ENCODE peak calls at places on chromosomes 3 and 15, in seven cellular contexts. One of them, this sample, is unnamed. For H3K36me3, the result is how much of the 10 kb centered on the place peaks cover.

GRCh38 chr3:114308830-114309229 is 15.0 kb downstream of the TIGIT start:
- DNase-seq in psoas muscle: no peak
- DNase-seq in brain microvascular endothelial cell: no peak
- DNase-seq in esophagus squamous epithelium: no peak
- DNase-seq in NT2/D1: no peak
- DNase-seq in Karpas-422: no peak
- DNase-seq in CD8-positive, alpha-beta T cell: peak
- DNase-seq in this sample: no peak

GRCh38 chr3:126126811-126127431 is 43.0 kb upstream of the SLC41A3 start:
- DNase-seq in CD8-positive, alpha-beta T cell: no peak
- DNase-seq in psoas muscle: peak
- DNase-seq in esophagus squamous epithelium: no peak
- DNase-seq in brain microvascular endothelial cell: no peak
- DNase-seq in NT2/D1: no peak
- DNase-seq in Karpas-422: no peak
- DNase-seq in this sample: no peak

GRCh38 chr3:100402150-100402706 is 889 bp downstream of the LNP1 start:
- DNase-seq in NT2/D1: no peak
- DNase-seq in Karpas-422: peak
- DNase-seq in CD8-positive, alpha-beta T cell: no peak
- DNase-seq in esophagus squamous epithelium: no peak
- DNase-seq in brain microvascular endothelial cell: no peak
- DNase-seq in psoas muscle: no peak
- DNase-seq in this sample: no peak

GRCh38 chr3:177284383-177284881 is 87.2 kb upstream of the TBL1XR1 start:
- DNase-seq in brain microvascular endothelial cell: peak
- DNase-seq in Karpas-422: no peak
- DNase-seq in esophagus squamous epithelium: no peak
- DNase-seq in CD8-positive, alpha-beta T cell: no peak
- DNase-seq in psoas muscle: peak
- DNase-seq in NT2/D1: peak
- DNase-seq in this sample: peak

GRCh38 chr3:127337911-127338531 is 50.2 kb upstream of the PRR20G start:
- DNase-seq in NT2/D1: no peak
- DNase-seq in Karpas-422: no peak
- DNase-seq in esophagus squamous epithelium: no peak
- DNase-seq in CD8-positive, alpha-beta T cell: no peak
- DNase-seq in brain microvascular endothelial cell: no peak
- DNase-seq in psoas muscle: no peak
- DNase-seq in this sample: no peak

GRCh38 chr3:30273304-30274072 is 332.9 kb upstream of the TGFBR2 start:
- DNase-seq in brain microvascular endothelial cell: no peak
- DNase-seq in Karpas-422: no peak
- DNase-seq in CD8-positive, alpha-beta T cell: no peak
- DNase-seq in esophagus squamous epithelium: no peak
- DNase-seq in NT2/D1: no peak
- DNase-seq in psoas muscle: no peak
- DNase-seq in this sample: no peak

GRCh38 chr3:185399629-185400339 is 36.8 kb downstream of the MAP3K13 start:
- DNase-seq in CD8-positive, alpha-beta T cell: no peak
- DNase-seq in psoas muscle: no peak
- DNase-seq in esophagus squamous epithelium: no peak
- DNase-seq in brain microvascular endothelial cell: no peak
- DNase-seq in NT2/D1: no peak
- DNase-seq in Karpas-422: no peak
- DNase-seq in this sample: peak

GRCh38 chr3:115100172-115100571 is 46.9 kb downstream of the ZBTB20 start:
- DNase-seq in NT2/D1: no peak
- DNase-seq in psoas muscle: no peak
- DNase-seq in brain microvascular endothelial cell: peak
- DNase-seq in CD8-positive, alpha-beta T cell: peak
- DNase-seq in Karpas-422: no peak
- DNase-seq in esophagus squamous epithelium: no peak
- DNase-seq in this sample: no peak

GRCh38 chr15:37880009-37880834 is 54.2 kb upstream of the TMCO5A start:
- DNase-seq in psoas muscle: no peak
- DNase-seq in CD8-positive, alpha-beta T cell: no peak
- DNase-seq in Karpas-422: peak
- DNase-seq in NT2/D1: peak
- DNase-seq in esophagus squamous epithelium: no peak
- DNase-seq in brain microvascular endothelial cell: peak
- DNase-seq in this sample: peak

GRCh38 chr3:20056727-20057611 is 16.7 kb downstream of the KAT2B start:
- DNase-seq in esophagus squamous epithelium: no peak
- DNase-seq in NT2/D1: no peak
- DNase-seq in psoas muscle: no peak
- DNase-seq in Karpas-422: no peak
- DNase-seq in brain microvascular endothelial cell: peak
- DNase-seq in CD8-positive, alpha-beta T cell: no peak
- DNase-seq in this sample: no peak

GRCh38 chr3:110314512-110315114 is 757.0 kb upstream of the NECTIN3 start:
- DNase-seq in esophagus squamous epithelium: no peak
- DNase-seq in psoas muscle: no peak
- DNase-seq in Karpas-422: peak
- DNase-seq in brain microvascular endothelial cell: peak
- DNase-seq in CD8-positive, alpha-beta T cell: peak
- DNase-seq in NT2/D1: peak
- DNase-seq in this sample: peak

GRCh38 chr3:11059090-11059798 is 66.7 kb downstream of the SLC6A1 start:
- DNase-seq in esophagus squamous epithelium: no peak
- DNase-seq in NT2/D1: peak
- DNase-seq in brain microvascular endothelial cell: peak
- DNase-seq in CD8-positive, alpha-beta T cell: no peak
- DNase-seq in psoas muscle: peak
- DNase-seq in Karpas-422: peak
- DNase-seq in this sample: peak

GRCh38 chr3:175192536-175192935 is 333.4 kb downstream of the NAALADL2 start:
- DNase-seq in psoas muscle: no peak
- DNase-seq in brain microvascular endothelial cell: no peak
- DNase-seq in NT2/D1: no peak
- DNase-seq in CD8-positive, alpha-beta T cell: no peak
- DNase-seq in Karpas-422: no peak
- DNase-seq in esophagus squamous epithelium: no peak
- DNase-seq in this sample: no peak

GRCh38 chr3:170992854-170993253 is 33.7 kb downstream of the SLC2A2 start:
- DNase-seq in psoas muscle: no peak
- DNase-seq in CD8-positive, alpha-beta T cell: no peak
- DNase-seq in Karpas-422: no peak
- DNase-seq in esophagus squamous epithelium: no peak
- DNase-seq in brain microvascular endothelial cell: no peak
- DNase-seq in NT2/D1: no peak
- DNase-seq in this sample: no peak

GRCh38 chr3:13069495-13069894 is 3.7 kb downstream of the IQSEC1 start:
- DNase-seq in NT2/D1: no peak
- DNase-seq in CD8-positive, alpha-beta T cell: peak
- DNase-seq in esophagus squamous epithelium: no peak
- DNase-seq in Karpas-422: peak
- DNase-seq in psoas muscle: no peak
- DNase-seq in brain microvascular endothelial cell: no peak
- DNase-seq in this sample: no peak

GRCh38 chr3:118641608-118642007 is 393.0 kb downstream of the IGSF11 start:
- DNase-seq in brain microvascular endothelial cell: no peak
- DNase-seq in CD8-positive, alpha-beta T cell: no peak
- DNase-seq in NT2/D1: peak
- DNase-seq in psoas muscle: no peak
- DNase-seq in esophagus squamous epithelium: no peak
- DNase-seq in Karpas-422: peak
- DNase-seq in this sample: peak

GRCh38 chr3:8668216-8668615 is 23.6 kb upstream of the SSUH2 start:
- DNase-seq in CD8-positive, alpha-beta T cell: no peak
- DNase-seq in NT2/D1: no peak
- DNase-seq in brain microvascular endothelial cell: no peak
- DNase-seq in psoas muscle: no peak
- DNase-seq in esophagus squamous epithelium: no peak
- DNase-seq in Karpas-422: no peak
- DNase-seq in this sample: no peak

GRCh38 chr3:129305592-129306091 is 27.0 kb downstream of the HMCES start:
- DNase-seq in brain microvascular endothelial cell: peak
- DNase-seq in NT2/D1: peak
- DNase-seq in esophagus squamous epithelium: no peak
- DNase-seq in Karpas-422: peak
- DNase-seq in psoas muscle: peak
- DNase-seq in CD8-positive, alpha-beta T cell: no peak
- DNase-seq in this sample: peak

GRCh38 chr3:123799544-123800351 is 84.4 kb downstream of the MYLK start:
- DNase-seq in Karpas-422: no peak
- DNase-seq in NT2/D1: no peak
- DNase-seq in CD8-positive, alpha-beta T cell: no peak
- DNase-seq in esophagus squamous epithelium: no peak
- DNase-seq in psoas muscle: peak
- DNase-seq in brain microvascular endothelial cell: peak
- DNase-seq in this sample: peak

GRCh38 chr3:78632925-78633324 is 1134.9 kb downstream of the ROBO1 start:
- DNase-seq in Karpas-422: no peak
- DNase-seq in psoas muscle: no peak
- DNase-seq in esophagus squamous epithelium: no peak
- DNase-seq in NT2/D1: no peak
- DNase-seq in brain microvascular endothelial cell: no peak
- DNase-seq in CD8-positive, alpha-beta T cell: no peak
- DNase-seq in this sample: no peak

GRCh38 chr15:101615986-101616848 is 36.0 kb downstream of the TM2D3 start:
- DNase-seq in psoas muscle: peak
- DNase-seq in esophagus squamous epithelium: no peak
- DNase-seq in CD8-positive, alpha-beta T cell: no peak
- DNase-seq in NT2/D1: peak
- DNase-seq in Karpas-422: no peak
- DNase-seq in brain microvascular endothelial cell: peak
- DNase-seq in this sample: peak

GRCh38 chr15:41492597-41493204 is 973 bp upstream of the ITPKA start:
- DNase-seq in psoas muscle: no peak
- DNase-seq in Karpas-422: no peak
- DNase-seq in brain microvascular endothelial cell: no peak
- DNase-seq in CD8-positive, alpha-beta T cell: no peak
- DNase-seq in NT2/D1: no peak
- DNase-seq in esophagus squamous epithelium: no peak
- DNase-seq in this sample: peak

GRCh38 chr3:49924683-49925082 is 4.9 kb downstream of the MON1A start:
- DNase-seq in brain microvascular endothelial cell: peak
- DNase-seq in NT2/D1: no peak
- DNase-seq in esophagus squamous epithelium: no peak
- DNase-seq in Karpas-422: no peak
- DNase-seq in psoas muscle: no peak
- DNase-seq in CD8-positive, alpha-beta T cell: no peak
- DNase-seq in this sample: no peak

GRCh38 chr3:67044955-67045354 is 46.8 kb downstream of the KBTBD8 start:
- DNase-seq in brain microvascular endothelial cell: no peak
- DNase-seq in Karpas-422: no peak
- DNase-seq in esophagus squamous epithelium: no peak
- DNase-seq in NT2/D1: no peak
- DNase-seq in psoas muscle: no peak
- DNase-seq in CD8-positive, alpha-beta T cell: no peak
- DNase-seq in this sample: no peak
- H3K4me3 ChIP-seq in brain microvascular endothelial cell: no peak
- H3K4me3 ChIP-seq in Karpas-422: peak
- H3K4me3 ChIP-seq in esophagus squamous epithelium: no peak
- H3K4me3 ChIP-seq in NT2/D1: no peak
- H3K4me3 ChIP-seq in psoas muscle: no peak
- H3K4me3 ChIP-seq in CD8-positive, alpha-beta T cell: no peak
- H3K4me3 ChIP-seq in this sample: no peak

GRCh38 chr15:85741662-85742061 is 53.1 kb downstream of the KLHL25 start:
- DNase-seq in NT2/D1: no peak
- DNase-seq in psoas muscle: no peak
- DNase-seq in brain microvascular endothelial cell: no peak
- DNase-seq in esophagus squamous epithelium: no peak
- DNase-seq in Karpas-422: no peak
- DNase-seq in CD8-positive, alpha-beta T cell: no peak
- DNase-seq in this sample: no peak
- H3K36me3 ChIP-seq in NT2/D1: half or more
- H3K36me3 ChIP-seq in psoas muscle: half or more
- H3K36me3 ChIP-seq in brain microvascular endothelial cell: half or more
- H3K36me3 ChIP-seq in esophagus squamous epithelium: under half
- H3K36me3 ChIP-seq in Karpas-422: under half
- H3K36me3 ChIP-seq in CD8-positive, alpha-beta T cell: half or more
- H3K36me3 ChIP-seq in this sample: under half

GRCh38 chr3:125006190-125006855 is 49.5 kb downstream of the HEG1 start:
- DNase-seq in Karpas-422: no peak
- DNase-seq in psoas muscle: no peak
- DNase-seq in CD8-positive, alpha-beta T cell: no peak
- DNase-seq in NT2/D1: no peak
- DNase-seq in esophagus squamous epithelium: no peak
- DNase-seq in brain microvascular endothelial cell: no peak
- DNase-seq in this sample: no peak

GRCh38 chr3:125013095-125013494 is 42.7 kb downstream of the HEG1 start:
- DNase-seq in Karpas-422: no peak
- DNase-seq in NT2/D1: no peak
- DNase-seq in esophagus squamous epithelium: no peak
- DNase-seq in psoas muscle: no peak
- DNase-seq in CD8-positive, alpha-beta T cell: no peak
- DNase-seq in brain microvascular endothelial cell: no peak
- DNase-seq in this sample: no peak

GRCh38 chr3:125008766-125009165 is 47.0 kb downstream of the HEG1 start:
- DNase-seq in esophagus squamous epithelium: no peak
- DNase-seq in NT2/D1: no peak
- DNase-seq in brain microvascular endothelial cell: no peak
- DNase-seq in Karpas-422: no peak
- DNase-seq in CD8-positive, alpha-beta T cell: no peak
- DNase-seq in psoas muscle: no peak
- DNase-seq in this sample: no peak

GRCh38 chr3:125011941-125012340 is 43.9 kb downstream of the HEG1 start:
- DNase-seq in psoas muscle: no peak
- DNase-seq in CD8-positive, alpha-beta T cell: no peak
- DNase-seq in esophagus squamous epithelium: no peak
- DNase-seq in Karpas-422: no peak
- DNase-seq in NT2/D1: no peak
- DNase-seq in brain microvascular endothelial cell: no peak
- DNase-seq in this sample: no peak

GRCh38 chr3:125010393-125010792 is 45.4 kb downstream of the HEG1 start:
- DNase-seq in brain microvascular endothelial cell: no peak
- DNase-seq in CD8-positive, alpha-beta T cell: no peak
- DNase-seq in psoas muscle: no peak
- DNase-seq in Karpas-422: no peak
- DNase-seq in esophagus squamous epithelium: no peak
- DNase-seq in NT2/D1: no peak
- DNase-seq in this sample: no peak
- H3K4me3 ChIP-seq in brain microvascular endothelial cell: no peak
- H3K4me3 ChIP-seq in CD8-positive, alpha-beta T cell: no peak
- H3K4me3 ChIP-seq in psoas muscle: no peak
- H3K4me3 ChIP-seq in Karpas-422: no peak
- H3K4me3 ChIP-seq in esophagus squamous epithelium: no peak
- H3K4me3 ChIP-seq in NT2/D1: no peak
- H3K4me3 ChIP-seq in this sample: no peak

DNA sequence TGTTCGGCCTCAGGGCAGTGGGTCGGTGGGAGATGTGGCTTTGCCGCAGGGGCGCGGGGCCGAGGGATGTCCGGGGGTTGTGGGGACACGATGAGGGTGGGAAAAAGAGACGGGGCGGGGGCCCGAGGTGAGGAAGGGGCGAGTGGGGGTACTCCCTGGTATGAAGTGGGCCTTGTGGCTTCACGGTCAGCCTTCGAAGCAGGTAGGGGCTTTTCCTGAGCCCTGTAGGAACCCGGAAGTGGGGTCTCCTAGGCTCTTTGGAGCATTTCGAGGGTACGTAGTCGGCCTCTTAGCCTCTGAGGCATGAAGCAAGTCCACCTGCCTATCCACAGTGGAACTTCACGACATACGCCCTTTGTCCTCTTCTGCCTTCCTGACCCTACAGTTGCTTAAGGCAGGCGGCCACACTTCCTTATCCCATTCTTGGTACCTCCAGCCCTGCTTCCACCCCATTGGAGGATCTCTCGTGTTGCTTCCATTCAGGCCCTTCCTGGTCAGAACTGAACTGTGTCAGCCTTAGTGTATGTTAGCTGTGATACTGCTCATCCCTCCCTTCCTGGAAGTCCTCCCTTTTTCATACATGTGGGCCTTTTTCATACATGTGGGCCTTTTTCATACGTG is 389 bp downstream of the ARPC4 start:
- DNase-seq in psoas muscle: no peak
- DNase-seq in esophagus squamous epithelium: no peak
- DNase-seq in NT2/D1: no peak
- DNase-seq in Karpas-422: peak
- DNase-seq in CD8-positive, alpha-beta T cell: no peak
- DNase-seq in brain microvascular endothelial cell: peak
- DNase-seq in this sample: no peak
- H3K36me3 ChIP-seq in psoas muscle: half or more
- H3K36me3 ChIP-seq in esophagus squamous epithelium: under half
- H3K36me3 ChIP-seq in NT2/D1: half or more
- H3K36me3 ChIP-seq in Karpas-422: under half
- H3K36me3 ChIP-seq in CD8-positive, alpha-beta T cell: under half
- H3K36me3 ChIP-seq in brain microvascular endothelial cell: under half
- H3K36me3 ChIP-seq in this sample: under half